ENCODE peak calls at places on chromosome 19, in nine cellular contexts. L is activated naive CD8-positive, alpha-beta T cell treated with anti-CD3 and anti-CD28 coated beads, Interleukin-2, amount 50 U/mL, for 24 hours; X is stimulated activated CD4-positive, alpha-beta T cell treated with anti-CD3 and anti-CD28 coated beads, Interleukin-1b, Interleukin-23, amount 100 ng/mL, for 4 hours; G is DMS153; Y is activated CD8-positive, alpha-beta memory T cell treated with anti-CD3 and anti-CD28 coated beads for 4 hours; D is stimulated activated CD8-positive, alpha-beta memory T cell treated with anti-CD3 and anti-CD28 coated beads, Interleukin-7, amount 100 ng/mL, for 48 hours; W is EH; V is CD4-positive, alpha-beta T cell; S is heart left ventricle. Q is an unnamed sample.

GRCh38 chr19:38528931-38529330 is 88.8 kb downstream of the MAP4K1 start:
- DNase-seq in L (no peak), X (no peak), G (no peak), Y (no peak), D (no peak), W (no peak), V (no peak), S (no peak), Q (no peak)

GRCh38 chr19:52809801-52810200 is 11.6 kb downstream of the ZNF28 start:
- DNase-seq in L (no peak), X (no peak), G (no peak), Y (no peak), D (no peak), W (no peak), V (no peak), S (no peak), Q (no peak)

GRCh38 chr19:3054972-3055740 is 7.1 kb downstream of the TLE5 start:
- DNase-seq in L (no peak), X (no peak), G (no peak), Y (no peak), D (no peak), W (peak), V (no peak), S (no peak), Q (no peak)

GRCh38 chr19:8615022-8615421 is 4.5 kb upstream of the ADAMTS10 start:
- DNase-seq in L (no peak), X (no peak), G (no peak), Y (no peak), D (no peak), W (no peak), V (no peak), S (no peak), Q (no peak)

GRCh38 chr19:56086671-56087430 is 34.2 kb downstream of the ZNF787 start:
- DNase-seq in L (no peak), X (no peak), G (no peak), Y (no peak), D (no peak), W (no peak), V (no peak), S (no peak), Q (no peak)

GRCh38 chr19:1567116-1567847 is 843 bp downstream of the MEX3D start:
- DNase-seq in L (peak), X (no peak), G (no peak), Y (no peak), D (no peak), W (no peak), V (no peak), S (peak), Q (no peak)

GRCh38 chr19:18202759-18203407 is 959 bp downstream of the RAB3A start:
- DNase-seq in L (peak), X (no peak), G (no peak), Y (no peak), D (no peak), W (peak), V (no peak), S (peak), Q (peak)

GRCh38 chr19:43422000-43422688 is 7.5 kb downstream of the TEX101 start:
- DNase-seq in L (no peak), X (no peak), G (no peak), Y (no peak), D (no peak), W (no peak), V (no peak), S (no peak), Q (no peak)

GRCh38 chr19:7126132-7126531 is 56.6 kb downstream of the ZNF557 start:
- DNase-seq in L (no peak), X (no peak), G (no peak), Y (no peak), D (no peak), W (no peak), V (no peak), S (no peak), Q (no peak)

GRCh38 chr19:42092350-42092749 is 16.4 kb downstream of the ZNF574 start:
- DNase-seq in L (peak), X (no peak), G (peak), Y (no peak), D (no peak), W (peak), V (peak), S (no peak), Q (peak)

GRCh38 chr19:3098141-3098514 is 4.0 kb downstream of the GNA11 start:
- DNase-seq in L (no peak), X (no peak), G (no peak), Y (no peak), D (no peak), W (no peak), V (no peak), S (peak), Q (no peak)

GRCh38 chr19:11370744-11371143 is 3.7 kb upstream of the SWSAP1 start:
- DNase-seq in L (no peak), X (no peak), G (no peak), Y (no peak), D (no peak), W (no peak), V (no peak), S (no peak), Q (no peak)

GRCh38 chr19:46950526-46951235 is 69.0 kb upstream of the NPAS1 start:
- DNase-seq in L (peak), X (no peak), G (no peak), Y (no peak), D (no peak), W (no peak), V (no peak), S (no peak), Q (no peak)

GRCh38 chr19:10899171-10899653 is 27.9 kb downstream of the CARM1 start:
- DNase-seq in L (no peak), X (no peak), G (peak), Y (no peak), D (no peak), W (no peak), V (no peak), S (peak), Q (peak)

GRCh38 chr19:28578208-28578607 is 634.7 kb downstream of the UQCRFS1 start:
- DNase-seq in L (no peak), X (no peak), G (no peak), Y (no peak), D (no peak), W (no peak), V (no peak), S (no peak), Q (no peak)

GRCh38 chr19:5335593-5335992 is 5.0 kb downstream of the PTPRS start:
- DNase-seq in L (no peak), X (no peak), G (no peak), Y (no peak), D (no peak), W (no peak), V (no peak), S (no peak), Q (no peak)

GRCh38 chr19:2532252-2533071 is 56.5 kb downstream of the GADD45B start:
- DNase-seq in L (no peak), X (no peak), G (no peak), Y (no peak), D (no peak), W (peak), V (no peak), S (no peak), Q (no peak)

GRCh38 chr19:5691205-5691929 is 1.3 kb downstream of the RPL36 start:
- DNase-seq in L (peak), X (peak), G (no peak), Y (peak), D (no peak), W (peak), V (peak), S (peak), Q (peak)

GRCh38 chr19:42450314-42450934 is 7.7 kb upstream of the CXCL17 start:
- DNase-seq in L (peak), X (peak), G (peak), Y (peak), D (peak), W (peak), V (peak), S (peak), Q (peak)

GRCh38 chr19:4431808-4432674 is 25.6 kb downstream of the UBXN6 start:
- DNase-seq in L (no peak), X (no peak), G (no peak), Y (no peak), D (no peak), W (no peak), V (no peak), S (peak), Q (no peak)

GRCh38 chr19:54133312-54133956 is 4.1 kb upstream of the CNOT3 start:
- DNase-seq in L (no peak), X (no peak), G (peak), Y (no peak), D (no peak), W (no peak), V (no peak), S (no peak), Q (peak)

GRCh38 chr19:45767881-45768643 is 990 bp downstream of the SIX5 start:
- DNase-seq in L (peak), X (no peak), G (no peak), Y (no peak), D (no peak), W (peak), V (no peak), S (peak), Q (no peak)

GRCh38 chr19:53394522-53394973 is 401 bp upstream of the ZNF765 start:
- DNase-seq in L (peak), X (no peak), G (no peak), Y (no peak), D (no peak), W (peak), V (no peak), S (peak), Q (peak)

GRCh38 chr19:18574691-18575291 is 3.1 kb downstream of the UBA52 start:
- DNase-seq in L (no peak), X (no peak), G (no peak), Y (no peak), D (no peak), W (no peak), V (no peak), S (no peak), Q (no peak)

GRCh38 chr19:48770734-48771472 is 15.6 kb downstream of the FGF21 start:
- DNase-seq in L (no peak), X (no peak), G (no peak), Y (no peak), D (no peak), W (no peak), V (no peak), S (no peak), Q (no peak)

GRCh38 chr19:48635263-48635965 is 1.8 kb downstream of the DBP start:
- DNase-seq in L (peak), X (peak), G (peak), Y (peak), D (no peak), W (peak), V (peak), S (peak), Q (peak)

GRCh38 chr19:7254590-7254989 is 39.6 kb downstream of the INSR start:
- DNase-seq in L (no peak), X (no peak), G (no peak), Y (no peak), D (no peak), W (no peak), V (no peak), S (no peak), Q (no peak)

GRCh38 chr19:53172892-53173291 is 14.0 kb upstream of the ZNF347 start:
- DNase-seq in L (no peak), X (no peak), G (no peak), Y (no peak), D (no peak), W (peak), V (no peak), S (no peak), Q (no peak)

GRCh38 chr19:45349430-45349941 is 8.9 kb downstream of the KLC3 start:
- DNase-seq in L (no peak), X (no peak), G (no peak), Y (no peak), D (no peak), W (no peak), V (no peak), S (no peak), Q (no peak)

GRCh38 chr19:12779162-12779993 is 4.0 kb upstream of the HOOK2 start:
- DNase-seq in L (no peak), X (no peak), G (no peak), Y (no peak), D (no peak), W (peak), V (no peak), S (peak), Q (peak)

GRCh38 chr19:35303357-35303915 is 11.5 kb downstream of the MAG start:
- DNase-seq in L (no peak), X (no peak), G (no peak), Y (no peak), D (no peak), W (no peak), V (no peak), S (no peak), Q (no peak)

Q was measured in NCI-H1092 treated with DMSO at 0.1 percent for 48 hours.